ENCODE peak calls at places on chromosomes 5 and 9, in seven cellular contexts. W is MCF 10A; E is CD8-positive, alpha-beta T cell; H is cardiac fibroblast; V is BJ; T is endothelial cell; G is NCI-H2029 treated with DMSO at 0.1 percent for 48 hours. C is an unnamed sample.
A peak's percentile ranks its signal among the peaks of the same experiment; 100 is the strongest.

GRCh38 chr9:4689687-4690104 is 10.3 kb downstream of the CDC37L1 start:
- DNase-seq in H (no peak), E (no peak), V (no peak), T (no peak), G (no peak), W (no peak), C (no peak)

GRCh38 chr5:87034562-87034961 is 233.1 kb upstream of the RASA1 start:
- DNase-seq in T (no peak), E (no peak), G (no peak), W (no peak), H (no peak), V (no peak), C (no peak)

GRCh38 chr9:130018260-130018659 is 24.7 kb downstream of the FNBP1 start:
- DNase-seq in E (no peak), V (no peak), H (no peak), T (no peak), W (no peak), G (no peak), C (no peak)

GRCh38 chr5:151101151-151101550 is 20.3 kb upstream of the TNIP1 start:
- DNase-seq in H (peak; percentile 17), G (no peak), T (no peak), W (no peak), V (no peak), E (no peak), C (no peak)

GRCh38 chr9:35910613-35911488 is 1.6 kb downstream of the SPAAR start:
- DNase-seq in H (peak; percentile 79), E (no peak), W (peak; percentile 86), V (no peak), G (peak; percentile 41), T (peak; percentile 48), C (peak; percentile 78)

GRCh38 chr9:90848866-90849265 is 47.2 kb downstream of the SYK start:
- DNase-seq in V (no peak), T (no peak), G (no peak), W (no peak), E (no peak), H (no peak), C (no peak)

GRCh38 chr5:43121565-43122484 is 1.1 kb downstream of the ZNF131 start:
- DNase-seq in W (peak; percentile 43), E (no peak), T (no peak), V (no peak), G (peak; percentile 64), H (peak; percentile 55), C (peak; percentile 46)

GRCh38 chr9:109467936-109468335 is 30.2 kb downstream of the PTPN3 start:
- DNase-seq in W (no peak), T (no peak), G (no peak), H (peak; percentile 32), E (no peak), V (no peak), C (no peak)

GRCh38 chr5:172110921-172111873 is 76.8 kb downstream of the STK10 start:
- DNase-seq in E (peak; percentile 64), H (peak; percentile 55), T (no peak), G (no peak), V (no peak), W (peak; percentile 81), C (peak; percentile 39)

GRCh38 chr9:92147030-92147853 is 32.0 kb upstream of the SPTLC1 start:
- DNase-seq in W (peak; percentile 94), E (no peak), H (peak; percentile 84), G (no peak), T (no peak), V (peak; percentile 66), C (peak; percentile 70)

GRCh38 chr5:160511280-160511929 is 89.8 kb downstream of the PTTG1 start:
- DNase-seq in T (no peak), V (no peak), G (no peak), E (no peak), W (no peak), H (no peak), C (no peak)

GRCh38 chr9:133677126-133678010 is 41.2 kb downstream of the DBH start:
- DNase-seq in V (no peak), W (no peak), G (no peak), H (no peak), E (peak; percentile 50), T (no peak), C (no peak)

GRCh38 chr9:123544007-123544827 is 188.2 kb downstream of the CRB2 start:
- DNase-seq in T (peak; percentile 43), W (peak; percentile 53), V (no peak), G (peak; percentile 22), H (peak; percentile 65), E (no peak), C (peak; percentile 42)

GRCh38 chr5:157303667-157304327 is 37.9 kb downstream of the CYFIP2 start:
- DNase-seq in W (no peak), V (no peak), E (peak; percentile 55), T (peak; percentile 52), G (no peak), H (no peak), C (peak; percentile 57)

GRCh38 chr9:135047026-135047350 is 40.5 kb upstream of the OLFM1 start:
- DNase-seq in W (no peak), T (no peak), H (no peak), V (no peak), G (no peak), E (no peak), C (no peak)

GRCh38 chr9:115456515-115456914 is 338.6 kb upstream of the TNC start:
- DNase-seq in T (no peak), G (no peak), E (no peak), H (peak; percentile 0), W (no peak), V (no peak), C (no peak)

GRCh38 chr5:38452201-38452600 is 104.2 kb downstream of the LIFR start:
- DNase-seq in T (no peak), H (no peak), V (no peak), E (no peak), G (no peak), W (no peak), C (no peak)

GRCh38 chr9:15349892-15350761 is 43.1 kb upstream of the TTC39B start:
- DNase-seq in G (no peak), H (peak; percentile 28), T (no peak), W (peak; percentile 76), V (no peak), E (no peak), C (peak; percentile 91)

GRCh38 chr5:178163772-178164735 is 10.4 kb upstream of the NHP2 start:
- DNase-seq in H (peak; percentile 72), V (no peak), T (peak; percentile 99), G (peak; percentile 90), W (peak; percentile 88), E (peak; percentile 92), C (peak; percentile 92)

GRCh38 chr9:93030642-93031628 is 27.6 kb upstream of the SUSD3 start:
- DNase-seq in W (no peak), T (no peak), E (no peak), H (no peak), V (no peak), G (no peak), C (no peak)

GRCh38 chr5:130773813-130774212 is 391.2 kb downstream of the HINT1 start:
- DNase-seq in W (peak; percentile 76), H (no peak), E (no peak), T (no peak), G (no peak), V (no peak), C (peak; percentile 88)

GRCh38 chr5:137254153-137254552 is 245.0 kb downstream of the SPOCK1 start:
- DNase-seq in H (peak; percentile 79), V (peak; percentile 83), T (no peak), E (no peak), G (no peak), W (peak; percentile 25), C (no peak)

GRCh38 chr5:4189317-4189716 is 593.7 kb downstream of the IRX1 start:
- DNase-seq in G (no peak), H (no peak), W (no peak), E (no peak), V (no peak), T (no peak), C (no peak)

GRCh38 chr9:97670586-97670985 is 26.6 kb downstream of the XPA start:
- DNase-seq in W (no peak), G (no peak), H (no peak), E (no peak), V (no peak), T (no peak), C (no peak)

GRCh38 chr5:169861934-169862333 is 118.4 kb downstream of the INSYN2B start:
- DNase-seq in G (no peak), E (no peak), T (no peak), W (no peak), V (peak; percentile 82), H (peak; percentile 82), C (peak; percentile 79)

GRCh38 chr5:156239800-156240199 is 87.2 kb upstream of the SGCD start:
- DNase-seq in V (no peak), G (no peak), W (no peak), T (no peak), E (no peak), H (no peak), C (no peak)

GRCh38 chr9:109286571-109286977 is 34.3 kb downstream of the EPB41L4B start:
- DNase-seq in V (peak; percentile 3), E (no peak), G (peak; percentile 59), W (peak; percentile 77), H (peak; percentile 43), T (no peak), C (peak; percentile 93)